ENCODE peak calls at places on chromosomes 12 and 14, in eight cellular contexts. M, J, O, E, H, D, P and S are unnamed samples. For H3K4me1, the result is how much of the 10 kb centered on the place peaks cover.

GRCh38 chr12:92156704-92157395 is 11.2 kb upstream of the BTG1 start:
- DNase-seq in M (no peak), J (no peak), O (no peak), E (no peak), H (no peak), D (no peak), P (no peak), S (no peak)

GRCh38 chr12:3186546-3187237 is 109.5 kb downstream of the TSPAN9 start:
- DNase-seq in M (no peak), J (no peak), O (no peak), E (no peak), H (no peak), D (no peak), P (no peak), S (no peak)

GRCh38 chr12:12837025-12837872 is 24.1 kb downstream of the DDX47 start:
- DNase-seq in M (peak), J (peak), O (peak), E (peak), H (peak), D (peak), P (peak), S (peak)

GRCh38 chr12:52203126-52203921 is 11.5 kb upstream of the KRT80 start:
- DNase-seq in M (peak), J (no peak), O (peak), E (peak), H (peak), D (peak), P (peak), S (no peak)

GRCh38 chr12:116520801-116521471 is 38.2 kb upstream of the MAP1LC3B2 start:
- DNase-seq in M (peak), J (no peak), O (no peak), E (no peak), H (no peak), D (no peak), P (no peak), S (no peak)

GRCh38 chr12:55932546-55932919 is 1.6 kb downstream of the DGKA start:
- DNase-seq in M (peak), J (no peak), O (no peak), E (no peak), H (peak), D (no peak), P (peak), S (no peak)

GRCh38 chr12:26499979-26500640 is 304.7 kb downstream of the SSPN start:
- DNase-seq in M (no peak), J (no peak), O (no peak), E (no peak), H (no peak), D (no peak), P (no peak), S (no peak)

GRCh38 chr14:33675415-33676130 is 275.3 kb downstream of the EGLN3 start:
- DNase-seq in M (peak), J (no peak), O (no peak), E (no peak), H (no peak), D (no peak), P (no peak), S (no peak)

GRCh38 chr12:64418209-64418608 is 14.0 kb downstream of the XPOT start:
- DNase-seq in M (no peak), J (no peak), O (no peak), E (no peak), H (no peak), D (no peak), P (no peak), S (no peak)

GRCh38 chr12:4194661-4195060 is 78.9 kb upstream of the CCND2 start:
- DNase-seq in M (no peak), J (no peak), O (no peak), E (no peak), H (no peak), D (no peak), P (no peak), S (no peak)

GRCh38 chr14:77324816-77325745 is 4.2 kb downstream of the GSTZ1 start:
- DNase-seq in M (no peak), J (no peak), O (no peak), E (no peak), H (no peak), D (no peak), P (no peak), S (no peak)

GRCh38 chr12:20220339-20220738 is 148.0 kb upstream of the PDE3A start:
- DNase-seq in M (peak), J (peak), O (no peak), E (no peak), H (peak), D (no peak), P (peak), S (no peak)

GRCh38 chr14:84465890-84466289 is 1064.1 kb upstream of the FLRT2 start:
- DNase-seq in M (peak), J (no peak), O (no peak), E (no peak), H (no peak), D (no peak), P (no peak), S (no peak)

GRCh38 chr12:3748620-3749019 is 4.3 kb downstream of the CRACR2A start:
- DNase-seq in M (no peak), J (no peak), O (no peak), E (no peak), H (no peak), D (no peak), P (no peak), S (no peak)

GRCh38 chr14:63761356-63762117 is 33.7 kb upstream of the SGPP1 start:
- DNase-seq in M (no peak), J (no peak), O (no peak), E (no peak), H (no peak), D (no peak), P (no peak), S (no peak)

GRCh38 chr12:52838871-52839446 is 4.8 kb upstream of the KRT79 start:
- DNase-seq in M (no peak), J (no peak), O (no peak), E (no peak), H (no peak), D (no peak), P (no peak), S (no peak)

DNA sequence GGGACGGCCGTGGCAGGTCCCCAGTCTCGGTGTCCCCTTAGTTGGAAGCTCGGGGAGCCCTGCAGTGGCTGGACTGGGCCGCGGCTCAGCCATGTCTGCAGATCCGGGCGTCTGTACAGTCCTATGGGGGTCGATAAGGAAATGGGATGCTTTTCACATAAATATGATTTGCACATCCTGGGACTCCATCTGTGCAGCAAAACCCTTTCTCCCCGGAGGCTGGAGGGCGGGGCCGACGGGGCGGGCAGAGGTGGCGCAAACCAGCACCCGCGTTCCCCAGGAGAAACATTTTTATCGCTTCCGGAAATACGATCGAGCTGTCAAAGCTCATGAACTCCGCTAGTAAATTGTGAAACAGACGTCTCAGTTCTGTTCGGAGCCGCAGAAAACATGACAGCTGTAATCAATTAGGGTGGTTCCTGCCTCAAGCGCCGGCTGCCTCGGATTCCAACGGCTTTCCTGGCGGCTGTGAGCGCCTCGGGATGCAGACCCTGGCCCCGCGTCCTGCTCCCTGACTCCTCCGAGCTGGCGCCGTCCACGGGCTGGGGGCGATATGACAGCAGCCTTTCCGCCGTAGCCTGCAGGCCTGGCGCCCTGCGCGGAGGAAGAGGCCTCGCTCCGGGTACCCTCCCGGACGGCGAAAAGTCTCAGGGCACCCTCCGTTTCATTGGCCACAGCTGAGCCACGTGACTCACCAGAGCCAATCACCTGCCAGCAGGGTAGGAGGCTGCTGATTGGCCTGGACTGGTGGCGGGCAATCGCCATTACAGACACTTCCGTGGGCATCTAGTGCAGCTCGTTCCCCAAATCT is 23.0 kb downstream of the DIO3 start:
- DNase-seq in M (no peak), J (no peak), O (peak), E (no peak), H (no peak), D (no peak), P (no peak), S (peak)
- H3K4me3 ChIP-seq in M (no peak), J (no peak), O (peak), E (no peak), H (no peak), D (no peak), P (no peak), S (no peak)

DNA sequence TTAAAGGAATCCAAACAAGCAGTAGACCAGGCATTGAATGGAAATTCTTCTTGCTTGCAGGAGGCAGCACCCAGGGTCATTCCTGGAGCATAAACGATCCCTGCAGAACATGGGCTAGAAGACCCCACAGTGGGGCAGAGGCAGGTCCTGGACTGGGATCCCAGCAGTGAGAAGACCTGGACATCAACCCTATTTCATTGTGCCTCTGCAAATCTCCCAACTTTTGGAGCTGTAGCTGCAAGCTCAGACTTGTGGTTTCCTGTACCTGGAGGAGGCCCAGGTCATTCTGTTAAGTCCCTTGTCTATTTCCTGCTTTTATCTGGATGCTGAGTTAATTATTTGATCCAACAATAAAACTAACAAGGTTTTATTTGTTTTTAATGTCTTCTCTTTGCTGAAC is 61.7 kb downstream of the CALM1 start:
- DNase-seq in M (no peak), J (no peak), O (no peak), E (no peak), H (no peak), D (no peak), P (no peak), S (no peak)
- H3K4me1 ChIP-seq in M (under half), J (under half), O (under half), E (under half), H (under half), D (under half), P (under half), S (under half)

DNA sequence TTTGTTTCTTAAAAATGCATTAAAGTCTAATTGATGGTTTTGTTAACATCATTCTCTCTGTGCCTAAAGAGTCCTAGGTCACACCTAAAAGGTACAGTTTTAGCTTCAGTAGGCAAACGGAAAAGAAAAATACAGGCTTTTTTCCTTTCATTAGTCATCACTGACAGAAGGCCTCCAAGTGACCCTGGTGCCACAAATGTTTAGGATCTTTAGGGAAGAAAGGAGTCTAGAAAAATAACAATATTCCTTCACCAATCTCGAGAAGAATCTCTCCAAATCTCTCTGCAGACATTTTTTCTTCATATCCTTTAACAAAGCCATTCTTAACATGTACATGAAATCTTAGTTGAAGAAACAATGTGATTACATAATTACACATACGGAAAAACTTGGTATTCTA is 2.0 kb downstream of the DENND5B start:
- DNase-seq in M (no peak), J (no peak), O (no peak), E (no peak), H (no peak), D (no peak), P (no peak), S (no peak)
- H3K4me3 ChIP-seq in M (peak), J (peak), O (peak), E (peak), H (peak), D (no peak), P (peak), S (peak)

GRCh38 chr12:113642216-113642615 is 170.5 kb upstream of the LHX5 start:
- DNase-seq in M (no peak), J (no peak), O (no peak), E (no peak), H (no peak), D (no peak), P (no peak), S (no peak)
- H3K4me1 ChIP-seq in M (under half), J (under half), O (under half), E (under half), H (under half), D (under half), P (under half), S (under half)

GRCh38 chr14:59481407-59482119 is 2.6 kb downstream of the L3HYPDH start:
- DNase-seq in M (peak), J (no peak), O (no peak), E (no peak), H (peak), D (no peak), P (no peak), S (no peak)
- H3K4me3 ChIP-seq in M (peak), J (peak), O (peak), E (no peak), H (peak), D (no peak), P (peak), S (peak)